ENCODE peak calls at places on chromosomes 5 and 9, in six cellular contexts. One of them, this sample, is unnamed.

GRCh38 chr9:72476617-72477375 is 44.6 kb upstream of the TMC1 start:
- DNase-seq in AG09319: no peak
- DNase-seq in HCT116: peak; percentile 98
- DNase-seq in uterus: no peak
- DNase-seq in NB4: peak; percentile 40
- DNase-seq in fibroblast of lung: peak; percentile 90
- DNase-seq in this sample: peak; percentile 83

GRCh38 chr5:41883940-41884339 is 13.7 kb upstream of the OXCT1 start:
- DNase-seq in fibroblast of lung: no peak
- DNase-seq in NB4: no peak
- DNase-seq in uterus: no peak
- DNase-seq in AG09319: no peak
- DNase-seq in HCT116: no peak
- DNase-seq in this sample: no peak

GRCh38 chr9:92963831-92964606 is 16.7 kb downstream of the FGD3 start:
- DNase-seq in NB4: peak; percentile 91
- DNase-seq in uterus: no peak
- DNase-seq in AG09319: no peak
- DNase-seq in HCT116: no peak
- DNase-seq in fibroblast of lung: no peak
- DNase-seq in this sample: no peak

GRCh38 chr5:64884541-64884940 is 115.8 kb downstream of the CWC27 start:
- DNase-seq in AG09319: no peak
- DNase-seq in HCT116: no peak
- DNase-seq in NB4: no peak
- DNase-seq in fibroblast of lung: no peak
- DNase-seq in uterus: no peak
- DNase-seq in this sample: peak; percentile 19

GRCh38 chr9:87816041-87816440 is 66.6 kb upstream of the SPATA31E1 start:
- DNase-seq in HCT116: no peak
- DNase-seq in uterus: no peak
- DNase-seq in NB4: no peak
- DNase-seq in fibroblast of lung: peak; percentile 21
- DNase-seq in AG09319: no peak
- DNase-seq in this sample: no peak

GRCh38 chr9:136204838-136205706 is at the start of gene LHX3:
- DNase-seq in uterus: no peak
- DNase-seq in HCT116: no peak
- DNase-seq in NB4: no peak
- DNase-seq in fibroblast of lung: no peak
- DNase-seq in AG09319: no peak
- DNase-seq in this sample: no peak

GRCh38 chr5:146904890-146905289 is 26.3 kb upstream of the PPP2R2B start:
- DNase-seq in NB4: no peak
- DNase-seq in AG09319: no peak
- DNase-seq in fibroblast of lung: no peak
- DNase-seq in HCT116: no peak
- DNase-seq in uterus: no peak
- DNase-seq in this sample: no peak

GRCh38 chr5:88684136-88684500 is 198.9 kb downstream of the MEF2C start:
- DNase-seq in AG09319: no peak
- DNase-seq in HCT116: no peak
- DNase-seq in NB4: no peak
- DNase-seq in uterus: no peak
- DNase-seq in fibroblast of lung: no peak
- DNase-seq in this sample: no peak

GRCh38 chr5:90134892-90135291 is 274.7 kb downstream of the CETN3 start:
- DNase-seq in uterus: peak; percentile 80
- DNase-seq in AG09319: no peak
- DNase-seq in fibroblast of lung: peak; percentile 95
- DNase-seq in NB4: no peak
- DNase-seq in HCT116: no peak
- DNase-seq in this sample: no peak

GRCh38 chr9:80866121-80866520 is 823.2 kb downstream of the TLE1 start:
- DNase-seq in HCT116: no peak
- DNase-seq in fibroblast of lung: no peak
- DNase-seq in NB4: no peak
- DNase-seq in AG09319: no peak
- DNase-seq in uterus: no peak
- DNase-seq in this sample: no peak

GRCh38 chr5:56699588-56699987 is 115.8 kb upstream of the MAP3K1 start:
- DNase-seq in fibroblast of lung: no peak
- DNase-seq in HCT116: no peak
- DNase-seq in NB4: no peak
- DNase-seq in uterus: no peak
- DNase-seq in AG09319: no peak
- DNase-seq in this sample: no peak

GRCh38 chr5:40679998-40680681 is 425 bp downstream of the PTGER4 start:
- DNase-seq in AG09319: no peak
- DNase-seq in fibroblast of lung: no peak
- DNase-seq in uterus: peak; percentile 27
- DNase-seq in HCT116: no peak
- DNase-seq in NB4: peak; percentile 48
- DNase-seq in this sample: no peak

GRCh38 chr9:137109250-137110146 is 5.0 kb downstream of the DPP7 start:
- DNase-seq in fibroblast of lung: no peak
- DNase-seq in NB4: no peak
- DNase-seq in HCT116: no peak
- DNase-seq in uterus: no peak
- DNase-seq in AG09319: no peak
- DNase-seq in this sample: no peak

GRCh38 chr5:16128944-16129343 is 50.6 kb downstream of the MARCHF11 start:
- DNase-seq in fibroblast of lung: no peak
- DNase-seq in NB4: no peak
- DNase-seq in AG09319: no peak
- DNase-seq in HCT116: no peak
- DNase-seq in uterus: no peak
- DNase-seq in this sample: no peak

GRCh38 chr5:145585443-145586148 is 249.5 kb downstream of the PRELID2 start:
- DNase-seq in HCT116: no peak
- DNase-seq in fibroblast of lung: no peak
- DNase-seq in AG09319: no peak
- DNase-seq in NB4: no peak
- DNase-seq in uterus: no peak
- DNase-seq in this sample: no peak

GRCh38 chr5:135339189-135339588 is 59.8 kb downstream of the MACROH2A1 start:
- DNase-seq in NB4: no peak
- DNase-seq in HCT116: no peak
- DNase-seq in uterus: no peak
- DNase-seq in fibroblast of lung: no peak
- DNase-seq in AG09319: no peak
- DNase-seq in this sample: no peak

GRCh38 chr5:180471866-180472265 is 22.3 kb upstream of the CNOT6 start:
- DNase-seq in HCT116: no peak
- DNase-seq in uterus: no peak
- DNase-seq in NB4: no peak
- DNase-seq in AG09319: no peak
- DNase-seq in fibroblast of lung: no peak
- DNase-seq in this sample: no peak

GRCh38 chr9:99296375-99296951 is 74.4 kb downstream of the SEC61B start:
- DNase-seq in AG09319: no peak
- DNase-seq in fibroblast of lung: no peak
- DNase-seq in HCT116: no peak
- DNase-seq in uterus: peak; percentile 19
- DNase-seq in NB4: no peak
- DNase-seq in this sample: no peak

GRCh38 chr5:1844708-1845436 is 37.9 kb downstream of the IRX4 start:
- DNase-seq in HCT116: no peak
- DNase-seq in NB4: no peak
- DNase-seq in AG09319: no peak
- DNase-seq in fibroblast of lung: no peak
- DNase-seq in uterus: no peak
- DNase-seq in this sample: no peak

DNA sequence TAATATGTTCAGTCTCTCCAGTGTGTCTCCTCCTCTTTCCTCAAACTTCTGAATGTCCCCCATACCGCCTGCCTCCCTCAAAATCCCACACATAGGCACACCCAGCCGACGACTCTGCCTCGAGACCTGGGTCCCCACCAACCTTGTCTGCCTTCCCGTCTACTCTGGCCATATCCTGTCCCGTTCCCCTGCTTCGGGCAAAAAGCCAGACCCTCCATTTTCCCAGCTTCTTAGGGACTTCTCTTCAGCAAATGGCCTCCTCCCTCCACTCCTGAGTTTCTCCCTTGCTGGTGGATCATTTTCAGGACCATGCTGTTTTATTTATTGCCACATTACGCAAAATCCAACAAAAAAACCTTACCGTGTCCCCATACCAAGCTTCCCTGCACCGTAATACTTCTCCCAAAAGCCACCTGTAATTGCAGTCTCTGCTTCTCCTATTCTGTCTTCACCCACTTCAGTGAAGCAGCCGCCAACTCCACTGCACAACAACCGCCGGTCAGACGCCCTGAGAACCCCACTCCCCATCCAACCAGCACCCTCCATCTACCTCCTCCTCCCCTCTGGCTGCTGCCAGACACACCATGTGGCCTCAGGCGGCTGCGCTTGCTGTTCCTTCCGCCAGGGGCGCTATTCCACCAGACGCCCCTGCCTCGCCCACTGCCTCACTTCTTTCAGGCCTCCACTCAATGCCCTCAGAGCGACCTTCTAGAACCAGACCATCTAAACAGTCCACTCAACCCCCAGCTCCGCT is 117.0 kb downstream of the TRPM6 start:
- DNase-seq in uterus: no peak
- DNase-seq in AG09319: no peak
- DNase-seq in fibroblast of lung: no peak
- DNase-seq in NB4: peak; percentile 34
- DNase-seq in HCT116: peak; percentile 47
- DNase-seq in this sample: no peak
- TF ChIP-seq CTCF in uterus: peak; percentile 25
- TF ChIP-seq CTCF in AG09319: peak; percentile 34
- TF ChIP-seq CTCF in fibroblast of lung: peak; percentile 57
- TF ChIP-seq CTCF in NB4: peak; percentile 57
- TF ChIP-seq CTCF in HCT116: peak; percentile 97
- TF ChIP-seq CTCF in this sample: peak; percentile 76

DNA sequence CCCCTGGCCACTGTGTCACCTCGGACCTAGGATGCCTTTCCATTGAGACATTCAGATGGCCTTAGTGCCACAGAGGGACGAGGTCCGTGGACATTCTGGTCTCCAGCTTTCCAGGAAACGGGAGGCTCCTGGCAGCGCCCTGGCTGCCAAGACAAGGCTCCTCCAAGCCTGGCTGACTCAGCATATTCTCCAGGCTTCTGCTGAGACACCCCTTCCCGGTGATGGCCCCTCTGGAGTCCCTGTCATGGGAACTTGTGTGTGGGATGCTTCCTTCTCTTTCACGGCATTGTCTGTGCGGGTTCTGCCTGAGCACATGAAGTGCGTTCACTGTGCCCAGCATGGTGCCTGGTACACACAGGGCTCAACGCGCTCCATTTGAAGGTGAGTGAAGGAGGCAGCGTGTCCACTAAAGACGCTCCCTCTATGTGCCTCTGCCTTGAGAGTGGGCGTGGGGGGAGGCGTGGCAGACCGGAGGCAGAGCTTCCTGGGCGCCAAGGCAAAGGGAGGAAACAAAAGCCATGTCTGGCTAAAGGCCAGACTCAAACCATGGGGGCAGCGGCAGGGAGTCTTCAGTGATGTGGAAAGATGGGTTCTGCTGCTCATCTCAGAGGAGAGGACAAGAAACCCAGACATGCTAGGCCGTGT is 46.4 kb upstream of the PRRC2B start:
- DNase-seq in NB4: no peak
- DNase-seq in uterus: no peak
- DNase-seq in fibroblast of lung: no peak
- DNase-seq in AG09319: no peak
- DNase-seq in HCT116: no peak
- DNase-seq in this sample: no peak
- TF ChIP-seq CTCF in NB4: no peak
- TF ChIP-seq CTCF in uterus: no peak
- TF ChIP-seq CTCF in fibroblast of lung: no peak
- TF ChIP-seq CTCF in AG09319: no peak
- TF ChIP-seq CTCF in HCT116: no peak
- TF ChIP-seq CTCF in this sample: no peak

GRCh38 chr5:38670878-38671277 is 114.4 kb upstream of the LIFR start:
- DNase-seq in HCT116: no peak
- DNase-seq in NB4: no peak
- DNase-seq in uterus: no peak
- DNase-seq in AG09319: no peak
- DNase-seq in fibroblast of lung: peak; percentile 20
- DNase-seq in this sample: no peak

GRCh38 chr5:38667499-38667776 is 111.0 kb upstream of the LIFR start:
- DNase-seq in fibroblast of lung: no peak
- DNase-seq in AG09319: no peak
- DNase-seq in NB4: no peak
- DNase-seq in uterus: no peak
- DNase-seq in HCT116: no peak
- DNase-seq in this sample: no peak

GRCh38 chr5:38670066-38670465 is 113.6 kb upstream of the LIFR start:
- DNase-seq in fibroblast of lung: no peak
- DNase-seq in uterus: no peak
- DNase-seq in AG09319: no peak
- DNase-seq in HCT116: no peak
- DNase-seq in NB4: no peak
- DNase-seq in this sample: no peak

GRCh38 chr5:38663276-38663675 is 106.8 kb upstream of the LIFR start:
- DNase-seq in uterus: no peak
- DNase-seq in fibroblast of lung: no peak
- DNase-seq in AG09319: no peak
- DNase-seq in NB4: no peak
- DNase-seq in HCT116: no peak
- DNase-seq in this sample: no peak

DNA sequence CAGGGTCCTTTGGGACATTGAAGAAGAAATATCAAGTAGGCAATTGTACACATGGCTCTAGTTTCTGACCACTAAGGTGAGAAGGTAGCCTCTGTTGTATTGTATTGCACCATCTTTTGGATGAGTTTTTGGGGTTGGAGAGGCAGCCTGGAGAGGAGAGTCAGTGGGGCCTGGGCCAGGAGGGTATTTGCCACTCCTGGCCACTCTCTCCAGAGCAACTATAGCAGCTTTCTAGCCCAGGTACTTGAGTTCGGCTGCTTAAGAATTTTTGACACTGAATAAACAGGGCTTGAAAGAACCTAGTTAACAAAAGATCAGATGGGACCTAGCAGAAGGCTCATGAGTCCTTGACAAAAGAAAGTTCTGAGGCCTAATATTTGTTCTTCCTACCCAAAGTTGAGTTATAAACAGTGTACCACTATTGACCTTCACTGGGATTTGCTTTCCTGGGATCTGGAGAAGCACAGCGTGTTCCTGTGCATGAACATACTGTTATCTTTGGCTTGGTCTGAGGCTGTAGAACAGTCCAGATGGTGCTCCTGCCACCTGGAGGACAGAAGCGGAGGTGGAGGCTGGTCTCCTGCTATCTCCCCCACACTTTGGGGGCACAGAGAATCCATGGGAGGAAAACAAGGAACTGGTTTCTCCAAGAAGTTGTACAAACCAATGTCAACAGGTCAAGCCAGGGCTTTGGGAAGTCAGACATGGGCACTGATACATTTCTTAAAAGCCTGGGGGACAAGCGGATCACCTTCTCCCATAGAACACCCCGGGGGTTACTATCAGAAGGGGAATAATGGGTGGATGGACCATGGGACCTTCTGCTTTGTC is 110.4 kb upstream of the LIFR start:
- DNase-seq in fibroblast of lung: peak; percentile 52
- DNase-seq in HCT116: peak; percentile 19
- DNase-seq in AG09319: peak; percentile 5
- DNase-seq in uterus: no peak
- DNase-seq in NB4: peak; percentile 33
- DNase-seq in this sample: no peak
- TF ChIP-seq CTCF in fibroblast of lung: peak; percentile 68
- TF ChIP-seq CTCF in HCT116: peak; percentile 75
- TF ChIP-seq CTCF in AG09319: peak; percentile 61
- TF ChIP-seq CTCF in uterus: peak; percentile 34
- TF ChIP-seq CTCF in NB4: peak; percentile 73
- TF ChIP-seq CTCF in this sample: peak; percentile 91

GRCh38 chr5:141192110-141192725 is at the start of gene PCDHB10:
- DNase-seq in AG09319: no peak
- DNase-seq in fibroblast of lung: peak; percentile 9
- DNase-seq in HCT116: peak; percentile 32
- DNase-seq in uterus: no peak
- DNase-seq in NB4: peak; percentile 61
- DNase-seq in this sample: no peak
- TF ChIP-seq CTCF in AG09319: peak; percentile 13
- TF ChIP-seq CTCF in fibroblast of lung: peak; percentile 28
- TF ChIP-seq CTCF in HCT116: peak; percentile 68
- TF ChIP-seq CTCF in uterus: no peak
- TF ChIP-seq CTCF in NB4: peak; percentile 78
- TF ChIP-seq CTCF in this sample: peak; percentile 48